ENCODE peak calls at places on chromosome 11, in ten cellular contexts. Y is C1 segment of cervical spinal cord, V is anterior cingulate cortex, T is MV-4-11, M is putamen, X is AG09309, B is EH, F is fibroblast of lung, C is kidney tubule cell, D is left colon. N is an unnamed sample.

GRCh38 chr11:61549177-61549576 is 31.7 kb downstream of the SYT7 start:
- DNase-seq in Y (no peak), C (no peak), V (no peak), X (no peak), T (no peak), B (no peak), D (no peak), F (no peak), M (no peak), N (no peak)

GRCh38 chr11:64813826-64814225 is 3.5 kb upstream of the MEN1 start:
- DNase-seq in V (no peak), X (no peak), M (no peak), C (no peak), B (no peak), D (no peak), T (no peak), F (no peak), Y (no peak), N (no peak)

GRCh38 chr11:68524213-68524612 is 63.7 kb downstream of the PPP6R3 start:
- DNase-seq in B (no peak), C (peak), Y (no peak), T (no peak), F (no peak), M (no peak), X (no peak), V (no peak), D (no peak), N (no peak)

GRCh38 chr11:129428027-129428426 is 52.4 kb downstream of the BARX2 start:
- DNase-seq in M (no peak), V (no peak), C (no peak), Y (no peak), F (no peak), D (no peak), X (no peak), T (no peak), B (no peak), N (no peak)

GRCh38 chr11:64000740-64001514 is 14.7 kb downstream of the OTUB1 start:
- DNase-seq in B (no peak), F (no peak), C (no peak), V (no peak), T (no peak), D (peak), M (no peak), X (no peak), Y (no peak), N (no peak)

GRCh38 chr11:65817312-65817814 is 16.4 kb upstream of the SNX32 start:
- DNase-seq in V (no peak), T (no peak), M (no peak), X (no peak), C (no peak), F (peak), D (no peak), Y (no peak), B (peak), N (no peak)

GRCh38 chr11:8913961-8914660 is 3.1 kb downstream of the AKIP1 start:
- DNase-seq in M (peak), Y (no peak), C (peak), T (peak), B (peak), D (peak), V (peak), F (peak), X (no peak), N (no peak)

GRCh38 chr11:45906096-45906682 is 882 bp downstream of the FREY1 start:
- DNase-seq in C (no peak), D (peak), T (no peak), B (no peak), Y (no peak), X (no peak), M (no peak), V (no peak), F (no peak), N (no peak)

GRCh38 chr11:110431212-110432073 is 1.7 kb downstream of the FDX1 start:
- DNase-seq in V (no peak), C (no peak), M (peak), Y (no peak), B (peak), T (no peak), D (no peak), X (no peak), F (peak), N (no peak)

GRCh38 chr11:122113836-122114235 is 2.2 kb downstream of the BLID start:
- DNase-seq in B (no peak), F (peak), T (peak), C (no peak), D (no peak), Y (no peak), V (no peak), X (no peak), M (no peak), N (no peak)

GRCh38 chr11:1022411-1022810 is 14.1 kb downstream of the MUC6 start:
- DNase-seq in D (no peak), V (no peak), C (no peak), T (no peak), F (no peak), X (no peak), B (no peak), Y (no peak), M (no peak), N (no peak)

GRCh38 chr11:72807789-72808188 is 6.4 kb upstream of the ATG16L2 start:
- DNase-seq in M (no peak), X (no peak), T (peak), V (no peak), B (no peak), Y (no peak), D (no peak), F (no peak), C (no peak), N (no peak)

GRCh38 chr11:82969811-82970210 is 68.3 kb downstream of the DDIAS start:
- DNase-seq in T (no peak), X (no peak), Y (no peak), C (no peak), M (no peak), F (no peak), D (no peak), V (no peak), B (no peak), N (no peak)

GRCh38 chr11:43489869-43490465 is 131.2 kb downstream of the TTC17 start:
- DNase-seq in T (no peak), V (no peak), D (no peak), X (no peak), Y (no peak), M (no peak), B (no peak), F (no peak), C (no peak), N (no peak)

GRCh38 chr11:27571151-27571840 is 64.7 kb upstream of the LIN7C start:
- DNase-seq in B (peak), D (no peak), X (peak), M (no peak), V (no peak), Y (no peak), F (peak), T (no peak), C (no peak), N (no peak)

GRCh38 chr11:67274768-67275605 is 8.7 kb downstream of the GRK2 start:
- DNase-seq in M (no peak), Y (no peak), T (no peak), B (no peak), D (peak), F (no peak), C (no peak), V (no peak), X (no peak), N (no peak)

GRCh38 chr11:19955660-19956059 is 204.6 kb downstream of the DBX1 start:
- DNase-seq in X (no peak), F (no peak), Y (no peak), D (no peak), C (no peak), T (no peak), V (no peak), M (no peak), B (no peak), N (no peak)

GRCh38 chr11:259374-259773 is 18.8 kb upstream of the NLRP6 start:
- DNase-seq in F (no peak), D (no peak), M (no peak), X (no peak), T (no peak), C (no peak), Y (no peak), B (no peak), V (no peak), N (no peak)

GRCh38 chr11:31813961-31814868 is 3.1 kb upstream of the PAX6 start:
- DNase-seq in X (no peak), M (no peak), T (no peak), Y (no peak), F (no peak), V (no peak), B (no peak), C (no peak), D (no peak), N (no peak)

GRCh38 chr11:89433278-89433677 is 57.9 kb downstream of the NOX4 start:
- DNase-seq in Y (no peak), D (no peak), X (no peak), F (no peak), C (no peak), B (no peak), T (no peak), V (no peak), M (no peak), N (no peak)

GRCh38 chr11:15893080-15893492 is 463.3 kb downstream of the SOX6 start:
- DNase-seq in B (peak), C (peak), F (peak), Y (no peak), X (peak), M (no peak), V (no peak), D (no peak), T (peak), N (no peak)

GRCh38 chr11:112310414-112310813 is 49.8 kb upstream of the PLET1 start:
- DNase-seq in C (no peak), X (no peak), F (no peak), Y (no peak), T (peak), V (no peak), B (no peak), D (no peak), M (no peak), N (no peak)

GRCh38 chr11:132888226-132888625 is 644.1 kb downstream of the OPCML start:
- DNase-seq in Y (no peak), X (no peak), V (no peak), B (peak), D (no peak), F (no peak), M (no peak), T (no peak), C (no peak), N (no peak)